ENCODE peak calls at places on chromosomes 6 and 20, in four cellular contexts. Y, K, C and J are unnamed samples.

GRCh38 chr20:36060676-36061075 is 92.3 kb downstream of the CNBD2 start:
- DNase-seq in Y (no peak), K (no peak), C (no peak), J (no peak)

GRCh38 chr6:50707652-50708325 is 5.5 kb upstream of the TFAP2D start:
- DNase-seq in Y (no peak), K (no peak), C (peak), J (no peak)

GRCh38 chr20:61939691-61940360 is 125.9 kb downstream of the TAF4 start:
- DNase-seq in C (no peak), K (no peak), Y (no peak), J (no peak)

GRCh38 chr6:53119349-53119748 is 29.3 kb downstream of the GCM1 start:
- DNase-seq in C (no peak), Y (no peak), K (no peak), J (no peak)

GRCh38 chr20:56974499-56975250 is 291.8 kb downstream of the BMP7 start:
- DNase-seq in Y (peak), C (peak), K (no peak), J (peak)

GRCh38 chr6:117545161-117545595 is 57.1 kb downstream of the GOPC start:
- DNase-seq in C (no peak), Y (no peak), K (no peak), J (no peak)

GRCh38 chr6:111898452-111898851 is 25.2 kb upstream of the FYN start:
- DNase-seq in C (peak), K (no peak), Y (no peak), J (no peak)

GRCh38 chr6:35757461-35758123 is 18.8 kb upstream of the CLPSL2 start:
- DNase-seq in K (peak), Y (no peak), C (peak), J (peak)

GRCh38 chr6:170403451-170403850 is 96.9 kb downstream of the FAM120B start:
- DNase-seq in C (peak), Y (no peak), K (no peak), J (no peak)

GRCh38 chr6:36607782-36608386 is 13.7 kb downstream of the SRSF3 start:
- DNase-seq in Y (no peak), K (no peak), C (no peak), J (no peak)

GRCh38 chr20:11676618-11677289 is 240.9 kb upstream of the BTBD3 start:
- DNase-seq in Y (peak), K (no peak), C (peak), J (peak)

GRCh38 chr6:112337209-112337638 is 9.9 kb upstream of the RFPL4B start:
- DNase-seq in K (no peak), C (peak), Y (peak), J (no peak)

GRCh38 chr20:63617876-63618265 is 9.0 kb downstream of the GMEB2 start:
- DNase-seq in K (no peak), C (no peak), Y (no peak), J (no peak)

GRCh38 chr20:53527196-53527595 is 66.4 kb downstream of the ZNF217 start:
- DNase-seq in Y (no peak), C (no peak), K (no peak), J (no peak)

GRCh38 chr6:125294925-125295324 is 6.8 kb downstream of the HDDC2 start:
- DNase-seq in Y (no peak), K (no peak), C (no peak), J (no peak)

GRCh38 chr6:148304976-148305375 is 37.7 kb upstream of the SASH1 start:
- DNase-seq in C (peak), Y (no peak), K (no peak), J (no peak)

GRCh38 chr6:80531676-80532619 is 425.5 kb downstream of the BCKDHB start:
- DNase-seq in Y (no peak), C (no peak), K (no peak), J (no peak)

GRCh38 chr20:10876558-10876957 is 202.8 kb upstream of the JAG1 start:
- DNase-seq in K (no peak), C (no peak), Y (no peak), J (no peak)

DNA sequence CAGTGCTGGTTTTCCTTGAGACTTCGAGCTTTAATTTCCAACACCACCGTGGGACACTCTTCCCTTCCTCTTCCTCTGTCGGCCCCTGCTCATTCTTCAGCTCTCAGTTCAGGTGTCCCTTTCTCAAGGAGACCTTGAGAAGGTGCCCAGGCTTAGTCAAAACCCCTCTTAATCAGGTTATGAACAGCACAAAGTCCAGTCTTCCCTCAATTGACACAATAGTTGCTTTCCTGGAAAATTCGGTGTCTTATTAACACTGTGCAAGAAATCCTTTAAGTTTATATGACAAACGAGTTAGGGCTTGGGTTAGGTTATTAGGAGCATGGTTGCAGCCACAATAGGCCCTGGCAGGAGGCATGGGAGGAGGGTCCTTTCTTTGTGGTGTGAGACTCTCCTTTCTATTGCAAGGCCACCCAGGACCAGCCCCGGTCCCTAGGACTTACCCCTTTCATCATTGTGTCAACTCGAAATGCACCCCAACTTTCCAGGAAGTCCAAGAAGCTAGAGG is 1.5 kb upstream of the NSFL1C start:
- DNase-seq in K (no peak), C (no peak), Y (no peak), J (no peak)
- TF ChIP-seq CTCF in K (no peak), C (no peak), Y (no peak), J (no peak)

GRCh38 chr20:12965212-12965879 is 43.4 kb upstream of the SPTLC3 start:
- DNase-seq in K (no peak), Y (no peak), C (no peak), J (no peak)

GRCh38 chr20:12967932-12968331 is 40.8 kb upstream of the SPTLC3 start:
- DNase-seq in Y (no peak), C (no peak), K (no peak), J (no peak)

GRCh38 chr20:12968472-12968871 is 40.3 kb upstream of the SPTLC3 start:
- DNase-seq in Y (no peak), C (no peak), K (no peak), J (no peak)

GRCh38 chr20:12965880-12966270 is 42.9 kb upstream of the SPTLC3 start:
- DNase-seq in Y (no peak), K (no peak), C (peak), J (no peak)

GRCh38 chr20:12966468-12967085 is 42.2 kb upstream of the SPTLC3 start:
- DNase-seq in Y (peak), C (peak), K (no peak), J (no peak)
- TF ChIP-seq CTCF in Y (peak), C (peak), K (no peak), J (no peak)

GRCh38 chr20:44776977-44777376 is 31.3 kb downstream of the KCNK15 start:
- DNase-seq in Y (no peak), C (peak), K (no peak), J (no peak)
- TF ChIP-seq CTCF in Y (no peak), C (no peak), K (no peak), J (no peak)

GRCh38 chr6:161922631-161923119 is 648.8 kb upstream of the AGPAT4 start:
- DNase-seq in Y (peak), K (no peak), C (peak), J (no peak)
- TF ChIP-seq CTCF in Y (no peak), K (no peak), C (peak), J (no peak)

DNA sequence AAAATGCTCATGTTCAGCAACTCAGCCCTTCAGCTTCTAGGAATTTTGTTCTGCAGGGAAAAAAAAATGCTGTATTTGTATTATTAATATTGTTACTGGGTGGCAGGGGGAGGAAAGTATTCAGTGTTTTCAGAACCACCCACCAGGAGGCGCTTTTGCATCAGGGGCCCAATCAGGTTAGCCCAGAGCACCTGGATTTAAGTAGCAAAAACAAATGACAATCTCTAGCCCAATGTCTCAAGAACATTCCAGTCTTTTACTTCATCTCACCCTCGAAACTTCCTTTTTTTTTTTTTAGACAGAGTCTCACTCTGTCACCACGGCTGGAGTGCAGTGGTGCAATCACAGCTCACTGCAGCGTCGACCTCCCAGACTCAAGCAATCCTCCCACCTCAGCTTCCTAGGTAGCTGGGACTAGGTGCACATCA is 635 bp upstream of the C20orf203 start:
- DNase-seq in C (peak), Y (no peak), K (peak), J (peak)
- TF ChIP-seq CTCF in C (peak), Y (peak), K (peak), J (peak)

GRCh38 chr6:97176468-97176867 is 106.5 kb downstream of the MMS22L start:
- DNase-seq in K (no peak), C (no peak), Y (no peak), J (no peak)

GRCh38 chr6:97174471-97174870 is 108.5 kb downstream of the MMS22L start:
- DNase-seq in Y (no peak), C (no peak), K (no peak), J (no peak)

GRCh38 chr6:97175806-97176205 is 107.2 kb downstream of the MMS22L start:
- DNase-seq in K (no peak), C (no peak), Y (no peak), J (no peak)

DNA sequence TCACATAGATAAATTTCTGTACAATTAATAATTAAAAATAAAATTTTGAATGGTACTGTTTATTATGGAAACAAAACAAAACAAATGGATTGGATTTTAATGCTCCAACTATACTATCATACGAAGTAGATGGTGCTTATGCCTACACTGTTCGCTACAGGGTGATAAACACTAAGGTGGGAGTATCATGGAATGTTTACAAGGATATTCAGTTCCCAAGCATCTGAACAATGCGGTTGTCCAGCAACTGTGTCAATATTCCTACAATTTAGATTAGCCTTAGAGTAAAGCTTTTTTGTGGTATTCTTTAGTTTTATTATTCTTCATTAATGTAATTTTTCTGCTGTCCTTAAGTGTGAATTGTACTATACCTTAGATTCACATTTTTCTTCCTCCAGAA is 105.1 kb downstream of the MMS22L start:
- DNase-seq in Y (no peak), C (no peak), K (no peak), J (no peak)
- TF ChIP-seq CTCF in Y (no peak), C (no peak), K (no peak), J (no peak)